ENCODE peak calls at places on chromosomes 1 and 21, in nine cellular contexts. I, S, B, R, O, K, E, T and F are unnamed samples.

GRCh38 chr1:231550448-231550781 is 21.9 kb downstream of the TSNAX start:
- DNase-seq in I (no peak), S (peak; percentile 50), B (peak; percentile 7), R (no peak), O (no peak), K (no peak), E (no peak), T (no peak), F (peak; percentile 41)

GRCh38 chr1:64984737-64985136 is 18.4 kb upstream of the JAK1 start:
- DNase-seq in I (no peak), S (no peak), B (no peak), R (no peak), O (no peak), K (no peak), E (no peak), T (no peak), F (no peak)

GRCh38 chr1:22711591-22712501 is 1.2 kb downstream of the EPHB2 start:
- DNase-seq in I (peak; percentile 48), S (no peak), B (peak; percentile 38), R (no peak), O (no peak), K (no peak), E (no peak), T (no peak), F (peak; percentile 42)

GRCh38 chr1:245155186-245156040 is 628 bp downstream of the KIF26B start:
- DNase-seq in I (peak; percentile 49), S (no peak), B (peak; percentile 46), R (no peak), O (no peak), K (peak; percentile 24), E (no peak), T (no peak), F (peak; percentile 36)

GRCh38 chr1:20551945-20552727 is at the start of gene FAM43B:
- DNase-seq in I (peak; percentile 16), S (no peak), B (no peak), R (no peak), O (no peak), K (peak; percentile 95), E (no peak), T (no peak), F (peak; percentile 17)

GRCh38 chr1:53066941-53067738 is 5.1 kb downstream of the PODN start:
- DNase-seq in I (no peak), S (no peak), B (no peak), R (no peak), O (no peak), K (no peak), E (no peak), T (no peak), F (no peak)

GRCh38 chr1:38310079-38310478 is 263.5 kb upstream of the POU3F1 start:
- DNase-seq in I (no peak), S (no peak), B (no peak), R (no peak), O (no peak), K (no peak), E (no peak), T (no peak), F (no peak)

GRCh38 chr1:26181586-26182371 is 4.5 kb downstream of the CNKSR1 start:
- DNase-seq in I (no peak), S (no peak), B (no peak), R (no peak), O (no peak), K (no peak), E (no peak), T (no peak), F (peak; percentile 95)

GRCh38 chr1:115647000-115647399 is 5.2 kb downstream of the VANGL1 start:
- DNase-seq in I (peak; percentile 57), S (no peak), B (peak; percentile 26), R (no peak), O (no peak), K (peak; percentile 48), E (no peak), T (no peak), F (no peak)

GRCh38 chr1:44807364-44808062 is 362 bp upstream of the DYNLT4 start:
- DNase-seq in I (peak; percentile 100), S (no peak), B (peak; percentile 100), R (peak; percentile 100), O (peak; percentile 99), K (peak; percentile 99), E (peak; percentile 99), T (peak; percentile 98), F (peak; percentile 97)

GRCh38 chr1:237910834-237911233 is 20.1 kb upstream of the ZP4 start:
- DNase-seq in I (no peak), S (no peak), B (no peak), R (no peak), O (no peak), K (no peak), E (no peak), T (no peak), F (peak; percentile 91)

GRCh38 chr1:199786695-199787094 is 240.8 kb upstream of the NR5A2 start:
- DNase-seq in I (no peak), S (no peak), B (no peak), R (no peak), O (no peak), K (no peak), E (no peak), T (no peak), F (no peak)

GRCh38 chr1:239428311-239428710 is 41.9 kb downstream of the CHRM3 start:
- DNase-seq in I (no peak), S (no peak), B (no peak), R (peak; percentile 24), O (no peak), K (no peak), E (no peak), T (peak; percentile 3), F (no peak)

GRCh38 chr1:213512316-213512715 is 461.3 kb downstream of the RPS6KC1 start:
- DNase-seq in I (no peak), S (no peak), B (no peak), R (no peak), O (no peak), K (no peak), E (no peak), T (no peak), F (no peak)

GRCh38 chr1:224430511-224431113 is 4.0 kb downstream of the WDR26 start:
- DNase-seq in I (peak; percentile 88), S (peak; percentile 65), B (peak; percentile 71), R (no peak), O (no peak), K (no peak), E (no peak), T (no peak), F (peak; percentile 70)

GRCh38 chr1:109113787-109114568 is at the start of gene ELAPOR1:
- DNase-seq in I (no peak), S (peak; percentile 29), B (no peak), R (no peak), O (no peak), K (peak; percentile 48), E (no peak), T (no peak), F (peak; percentile 79)

GRCh38 chr1:39205781-39206464 is 1.4 kb downstream of the MACF1 start:
- DNase-seq in I (peak; percentile 19), S (no peak), B (peak; percentile 24), R (no peak), O (no peak), K (no peak), E (no peak), T (no peak), F (no peak)

GRCh38 chr1:160375788-160376524 is 9.1 kb downstream of the NHLH1 start:
- DNase-seq in I (no peak), S (no peak), B (no peak), R (no peak), O (no peak), K (no peak), E (no peak), T (no peak), F (no peak)

GRCh38 chr1:108742268-108742667 is 4.2 kb upstream of the STXBP3 start:
- DNase-seq in I (no peak), S (no peak), B (no peak), R (no peak), O (no peak), K (no peak), E (no peak), T (no peak), F (no peak)

DNA sequence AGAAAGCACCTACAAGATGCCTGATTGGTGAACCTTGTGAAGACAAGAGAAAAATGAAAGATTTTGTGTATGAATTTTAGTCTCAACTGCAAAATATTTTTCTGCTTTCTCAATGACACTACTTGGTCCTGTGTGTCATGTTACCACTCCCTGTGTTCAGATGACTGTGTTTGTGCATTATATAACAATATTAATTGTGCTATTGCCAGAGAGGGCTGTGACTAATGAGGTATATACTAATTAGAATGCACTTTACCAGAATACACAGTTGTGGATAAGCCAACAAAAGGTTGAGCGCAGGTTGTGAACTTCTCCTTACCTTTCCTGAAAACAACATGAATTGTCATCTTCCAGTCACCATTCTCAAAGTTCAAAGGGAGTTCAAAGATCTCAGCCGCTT is 17.3 kb upstream of the FMO2 start:
- DNase-seq in I (no peak), S (no peak), B (no peak), R (no peak), O (no peak), K (no peak), E (no peak), T (no peak), F (peak; percentile 62)
- TF ChIP-seq CTCF in I (no peak), S (no peak), B (no peak), R (no peak), O (no peak), K (no peak), E (no peak), T (no peak), F (no peak)

GRCh38 chr1:235368428-235368827 is 1.2 kb downstream of the TBCE start:
- DNase-seq in I (no peak), S (no peak), B (no peak), R (no peak), O (no peak), K (no peak), E (no peak), T (no peak), F (no peak)
- H3K4me3 ChIP-seq in I (no peak overlapping the region), S (no peak overlapping the region), B (peak overlapping the region; percentile 89), R (peak overlapping the region; percentile 90), O (peak overlapping the region; percentile 72), K (no peak overlapping the region), E (peak overlapping the region; percentile 72), T (peak overlapping the region; percentile 44), F (no peak overlapping the region)

DNA sequence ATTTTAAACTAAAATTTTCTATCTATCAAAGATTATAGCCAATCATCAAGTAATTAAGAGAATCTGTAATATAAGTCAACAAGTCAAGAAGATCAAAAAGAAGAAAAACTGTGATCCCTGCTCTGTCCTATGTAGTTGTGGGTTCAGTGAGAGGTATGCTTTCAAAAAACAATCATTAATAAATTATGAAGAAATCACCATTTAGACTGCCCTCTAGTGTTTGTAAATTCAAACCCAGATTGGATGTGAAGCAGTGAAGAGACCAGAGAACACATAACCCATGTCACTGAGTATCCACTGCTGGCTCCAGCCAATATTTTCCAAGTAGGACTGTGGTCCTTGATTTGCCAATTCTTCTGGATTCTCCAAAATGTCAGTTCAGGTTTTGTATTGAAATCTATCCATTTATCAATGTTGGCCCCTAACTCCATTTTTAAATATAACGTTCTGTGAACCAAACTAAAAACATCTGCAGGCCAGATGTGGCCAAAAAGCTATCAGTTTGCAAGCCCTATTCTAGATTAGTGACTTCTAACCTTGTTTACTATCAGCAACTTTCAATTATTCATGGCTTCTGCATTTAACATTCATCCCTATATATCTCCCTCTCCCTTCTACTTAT is 467.5 kb upstream of the CXADR start:
- DNase-seq in I (peak; percentile 37), S (peak; percentile 17), B (peak; percentile 45), R (no peak), O (no peak), K (no peak), E (no peak), T (no peak), F (peak; percentile 38)
- TF ChIP-seq CTCF in I (peak; percentile 41), S (peak; percentile 49), B (peak; percentile 51), R (peak; percentile 59), O (no peak), K (peak; percentile 34), E (peak; percentile 57), T (peak; percentile 3), F (peak; percentile 51)

GRCh38 chr1:189657715-189658114 is 819.9 kb downstream of the BRINP3 start:
- DNase-seq in I (no peak), S (no peak), B (no peak), R (no peak), O (no peak), K (no peak), E (no peak), T (no peak), F (peak; percentile 76)
- H3K4me3 ChIP-seq in I (no peak overlapping the region), S (no peak overlapping the region), B (no peak overlapping the region), R (no peak overlapping the region), O (no peak overlapping the region), K (no peak overlapping the region), E (no peak overlapping the region), T (no peak overlapping the region), F (no peak overlapping the region)